ENCODE peak calls at places on chromosomes 6 and 20, in seven cellular contexts. P, U, F, C, Y, K and L are unnamed samples. For H3K27me3, the result is how much of the 10 kb centered on the place peaks cover.

GRCh38 chr6:161303628-161304340 is 29.9 kb upstream of the AGPAT4 start:
- DNase-seq in Y (peak), U (no peak), P (no peak), F (no peak), K (no peak), C (no peak), L (no peak)

GRCh38 chr6:87660226-87660886 is 41.7 kb downstream of the AKIRIN2 start:
- DNase-seq in Y (peak), C (no peak), F (no peak), U (no peak), P (no peak), K (peak), L (no peak)

GRCh38 chr20:50113420-50114224 is 672 bp upstream of the UBE2V1 start:
- DNase-seq in U (no peak), F (no peak), C (no peak), P (no peak), K (no peak), Y (no peak), L (no peak)

GRCh38 chr6:167643223-167643622 is 183.5 kb upstream of the AFDN start:
- DNase-seq in K (no peak), Y (no peak), C (no peak), F (no peak), P (no peak), U (no peak), L (no peak)

GRCh38 chr6:148231572-148231971 is 111.1 kb upstream of the SASH1 start:
- DNase-seq in K (no peak), F (no peak), P (no peak), U (no peak), C (no peak), Y (peak), L (no peak)

GRCh38 chr6:15512126-15512525 is 150.7 kb downstream of the DTNBP1 start:
- DNase-seq in F (no peak), P (no peak), C (peak), Y (no peak), K (no peak), U (no peak), L (peak)

GRCh38 chr6:147078602-147079001 is 125.6 kb upstream of the STXBP5 start:
- DNase-seq in Y (peak), C (no peak), P (no peak), K (no peak), F (no peak), U (no peak), L (no peak)

GRCh38 chr20:56601166-56601565 is 27.9 kb upstream of the TFAP2C start:
- DNase-seq in F (no peak), K (no peak), P (no peak), Y (no peak), C (no peak), U (no peak), L (no peak)

GRCh38 chr20:62395311-62396242 is 8.7 kb downstream of the RPS21 start:
- DNase-seq in K (no peak), F (no peak), Y (no peak), C (no peak), U (no peak), P (no peak), L (no peak)

GRCh38 chr6:139060332-139060731 is 31.8 kb downstream of the ABRACL start:
- DNase-seq in F (no peak), U (no peak), C (no peak), P (no peak), K (no peak), Y (peak), L (no peak)

GRCh38 chr6:157219201-157220200 is 103.8 kb downstream of the TMEM242 start:
- DNase-seq in F (no peak), Y (peak), U (no peak), P (no peak), C (no peak), K (no peak), L (no peak)

GRCh38 chr20:58173091-58173490 is 55.4 kb downstream of the ANKRD60 start:
- DNase-seq in F (no peak), Y (no peak), K (no peak), P (no peak), U (no peak), C (no peak), L (peak)

GRCh38 chr6:119495230-119495683 is 145.7 kb upstream of the MAN1A1 start:
- DNase-seq in P (peak), F (no peak), U (peak), C (peak), K (no peak), Y (no peak), L (peak)

GRCh38 chr20:24989162-24989561 is 3.4 kb downstream of the APMAP start:
- DNase-seq in F (no peak), U (no peak), Y (no peak), P (peak), C (no peak), K (peak), L (no peak)

GRCh38 chr6:80742481-80742880 is 636.0 kb downstream of the BCKDHB start:
- DNase-seq in C (no peak), U (no peak), Y (peak), P (no peak), K (no peak), F (no peak), L (peak)

GRCh38 chr20:5908981-5909380 is 41.4 kb downstream of the TRMT6 start:
- DNase-seq in C (no peak), F (no peak), K (no peak), Y (peak), U (no peak), P (no peak), L (no peak)
- H3K27me3 ChIP-seq in C (under half), F (under half), K (under half), Y (under half), U (under half), P (under half), L (under half)

GRCh38 chr20:40255368-40255767 is 433.7 kb downstream of the MAFB start:
- DNase-seq in K (no peak), F (no peak), U (no peak), P (no peak), Y (no peak), C (no peak), L (no peak)
- TF ChIP-seq CTCF in K (no peak), F (peak), U (no peak), P (no peak), Y (no peak), C (no peak), L (no peak)

DNA sequence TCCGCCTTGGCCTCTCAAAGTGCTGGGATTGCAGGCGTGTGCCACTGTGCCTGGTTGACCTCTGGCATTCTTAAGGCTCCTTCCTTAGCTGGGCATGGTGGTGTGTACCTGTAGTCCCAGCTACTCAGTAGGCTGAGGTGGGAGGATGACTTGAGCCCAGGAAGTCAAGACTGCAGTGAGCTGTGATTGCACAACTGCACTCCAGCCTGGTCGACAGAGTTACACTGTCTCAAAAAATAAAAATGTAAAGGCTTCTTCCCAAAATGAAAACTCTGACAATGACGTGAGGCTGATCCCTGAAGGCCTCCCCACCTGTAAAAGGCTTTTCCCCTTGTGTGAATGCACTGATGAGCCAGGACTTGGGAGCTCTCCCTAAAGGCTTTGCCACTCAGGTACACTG is 62.4 kb downstream of the ZBTB9 start:
- DNase-seq in C (no peak), U (no peak), P (no peak), Y (no peak), K (no peak), F (no peak), L (no peak)
- H3K27me3 ChIP-seq in C (under half), U (under half), P (under half), Y (under half), K (under half), F (under half), L (under half)

GRCh38 chr6:142458857-142459256 is 157.1 kb downstream of the ADGRG6 start:
- DNase-seq in C (no peak), K (no peak), U (no peak), F (no peak), P (no peak), Y (no peak), L (no peak)

GRCh38 chr6:142457638-142458406 is 156.0 kb downstream of the ADGRG6 start:
- DNase-seq in C (no peak), F (no peak), K (no peak), P (no peak), Y (no peak), U (no peak), L (no peak)

GRCh38 chr6:142459267-142459666 is 157.5 kb downstream of the ADGRG6 start:
- DNase-seq in U (no peak), P (no peak), F (no peak), K (no peak), Y (peak), C (no peak), L (no peak)

GRCh38 chr6:142463988-142464387 is 162.2 kb downstream of the ADGRG6 start:
- DNase-seq in C (no peak), Y (no peak), F (no peak), K (no peak), P (no peak), U (no peak), L (no peak)

GRCh38 chr6:142462260-142462659 is 160.5 kb downstream of the ADGRG6 start:
- DNase-seq in U (no peak), P (no peak), K (no peak), Y (no peak), F (no peak), C (peak), L (no peak)
- TF ChIP-seq CTCF in U (no peak), P (no peak), K (no peak), Y (no peak), F (peak), C (peak), L (peak)

DNA sequence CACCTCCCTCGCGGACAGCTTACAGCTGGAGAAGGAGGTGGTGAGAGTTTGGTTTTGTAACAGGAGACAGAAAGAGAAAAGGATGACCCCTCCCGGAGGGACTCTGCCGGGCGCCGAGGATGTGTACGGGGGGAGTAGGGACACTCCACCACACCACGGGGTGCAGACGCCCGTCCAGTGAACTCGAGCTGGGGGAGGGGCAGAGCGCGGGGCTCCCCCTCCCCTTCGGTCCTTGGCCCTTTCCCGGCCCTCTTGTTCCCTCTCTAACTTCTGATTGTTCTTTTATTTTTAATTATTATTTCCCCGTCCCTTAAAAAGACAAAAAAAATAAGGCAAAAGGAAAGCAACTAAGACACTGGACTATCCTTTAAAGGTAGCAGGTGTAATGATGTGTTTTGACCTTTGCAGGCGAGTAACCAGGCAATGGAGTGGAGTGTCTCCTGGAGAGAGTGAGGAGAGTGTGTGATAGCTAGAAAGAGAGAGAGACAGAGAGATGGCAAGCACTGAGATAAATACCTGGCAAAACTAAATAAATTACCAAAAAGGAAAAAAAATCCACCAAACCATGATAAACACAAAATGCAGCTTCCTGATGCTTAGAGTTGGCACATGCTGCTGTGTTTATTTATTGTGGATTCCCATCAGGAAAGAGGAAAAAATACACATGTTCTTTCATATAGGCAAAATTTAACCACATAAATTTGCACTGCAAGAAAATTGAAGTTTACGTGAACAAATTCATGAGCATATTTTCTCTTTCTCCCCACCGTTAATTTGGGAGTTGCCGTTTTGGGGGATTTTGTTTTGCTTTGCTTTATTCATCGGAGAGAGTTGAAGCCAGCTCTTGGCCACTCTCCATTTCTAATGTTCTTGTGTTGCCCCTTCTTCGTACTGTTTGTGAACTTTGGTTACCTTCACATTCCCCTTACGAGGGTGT is 1.9 kb downstream of the POU3F2 start:
- DNase-seq in C (no peak), K (no peak), P (no peak), Y (no peak), U (no peak), F (no peak), L (no peak)
- H3K27me3 ChIP-seq in C (under half), K (half or more), P (under half), Y (half or more), U (half or more), F (half or more), L (half or more)

DNA sequence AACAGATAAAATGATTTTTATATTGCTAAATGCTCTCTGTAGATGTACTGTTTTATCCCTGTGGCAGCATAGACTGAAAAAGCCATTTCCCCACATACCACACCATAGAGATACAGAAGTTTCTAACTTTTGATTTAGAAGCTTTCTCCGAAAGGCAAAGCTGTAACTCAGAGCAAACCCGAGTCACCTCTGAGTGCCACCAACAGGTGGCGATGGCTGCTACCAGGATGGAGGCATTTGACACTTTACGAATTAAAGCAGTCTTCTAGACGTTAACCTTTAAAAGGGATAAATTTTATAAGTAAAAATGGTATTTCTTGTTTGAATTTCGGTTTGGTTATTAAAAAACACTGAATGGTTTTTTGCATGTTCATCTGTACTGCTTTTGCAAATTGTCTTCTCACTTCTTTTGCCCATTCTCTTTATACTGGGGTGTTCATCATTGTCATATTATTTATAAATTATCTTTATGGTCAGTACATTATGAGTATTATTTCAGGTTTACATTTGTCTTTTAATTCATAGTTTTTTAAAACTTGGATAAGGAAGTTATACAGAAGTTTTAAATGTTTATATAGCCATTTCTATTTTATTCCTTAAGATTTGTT is 201.0 kb upstream of the CEP162 start:
- DNase-seq in C (peak), F (peak), U (peak), P (peak), Y (peak), K (peak), L (peak)
- TF ChIP-seq CTCF in C (peak), F (peak), U (peak), P (peak), Y (peak), K (peak), L (peak)

DNA sequence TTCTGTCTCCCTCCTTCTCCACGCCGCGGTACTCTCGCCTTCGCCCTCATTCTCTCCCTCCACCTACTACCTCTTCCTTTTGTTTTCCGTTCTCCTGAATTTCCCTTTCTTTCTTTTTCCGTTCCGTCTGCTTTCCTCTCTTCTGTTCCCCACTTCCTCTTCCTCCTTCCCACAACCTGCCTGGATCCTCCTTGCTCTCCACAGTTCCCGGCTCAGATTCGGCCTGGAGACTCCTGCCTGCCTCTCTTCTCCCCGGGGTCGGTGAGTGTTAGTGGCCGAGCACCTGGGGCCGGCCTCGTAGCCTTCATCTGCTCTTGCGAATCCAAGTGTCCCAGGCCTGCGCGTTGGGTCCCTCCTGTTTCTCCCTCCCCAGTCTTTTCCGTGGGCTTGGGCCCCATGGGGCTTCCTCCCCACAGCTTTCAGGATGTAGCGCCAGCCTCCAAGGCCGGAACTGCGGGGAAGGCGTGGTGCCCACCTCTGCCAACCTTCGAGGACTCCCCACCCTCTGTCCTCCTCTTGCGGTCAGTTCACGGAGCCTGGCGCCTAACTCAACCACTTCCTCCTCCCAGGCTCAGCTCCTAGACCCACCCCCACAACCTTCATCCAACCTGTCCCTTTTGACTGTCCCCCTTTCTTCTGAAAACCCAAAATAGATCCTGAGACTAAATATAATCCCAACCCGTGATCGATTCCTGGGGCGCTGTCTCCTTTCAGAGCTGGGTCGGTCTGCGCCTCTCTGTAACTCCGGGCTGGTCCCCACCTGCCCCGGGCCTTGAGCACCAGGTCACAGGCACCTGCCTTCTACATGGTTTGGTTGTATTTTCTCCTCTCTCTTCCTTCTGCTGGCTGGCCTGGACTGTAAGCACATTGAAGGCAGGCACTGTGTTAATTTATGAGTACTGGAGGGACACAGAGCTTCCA is 6.8 kb downstream of the NRN1 start:
- DNase-seq in U (no peak), C (no peak), P (no peak), K (no peak), F (no peak), Y (no peak), L (no peak)
- H3K27me3 ChIP-seq in U (half or more), C (under half), P (half or more), K (half or more), F (under half), Y (half or more), L (half or more)

GRCh38 chr6:33576668-33577067 is 3.4 kb downstream of the BAK1 start:
- DNase-seq in C (no peak), P (no peak), Y (no peak), K (no peak), F (no peak), U (no peak), L (no peak)
- TF ChIP-seq CTCF in C (no peak), P (no peak), Y (no peak), K (no peak), F (no peak), U (no peak), L (no peak)

GRCh38 chr6:98824907-98825601 is 9.3 kb upstream of the POU3F2 start:
- DNase-seq in K (no peak), P (no peak), U (no peak), C (no peak), F (no peak), Y (no peak), L (no peak)

GRCh38 chr6:98823428-98823827 is 10.9 kb upstream of the POU3F2 start:
- DNase-seq in P (no peak), U (no peak), C (no peak), Y (no peak), K (no peak), F (no peak), L (no peak)

GRCh38 chr6:98823845-98824162 is 10.6 kb upstream of the POU3F2 start:
- DNase-seq in P (no peak), C (no peak), U (no peak), F (no peak), Y (no peak), K (no peak), L (no peak)

GRCh38 chr6:98825602-98826230 is 8.7 kb upstream of the POU3F2 start:
- DNase-seq in C (no peak), P (no peak), K (no peak), U (no peak), Y (no peak), F (no peak), L (no peak)

DNA sequence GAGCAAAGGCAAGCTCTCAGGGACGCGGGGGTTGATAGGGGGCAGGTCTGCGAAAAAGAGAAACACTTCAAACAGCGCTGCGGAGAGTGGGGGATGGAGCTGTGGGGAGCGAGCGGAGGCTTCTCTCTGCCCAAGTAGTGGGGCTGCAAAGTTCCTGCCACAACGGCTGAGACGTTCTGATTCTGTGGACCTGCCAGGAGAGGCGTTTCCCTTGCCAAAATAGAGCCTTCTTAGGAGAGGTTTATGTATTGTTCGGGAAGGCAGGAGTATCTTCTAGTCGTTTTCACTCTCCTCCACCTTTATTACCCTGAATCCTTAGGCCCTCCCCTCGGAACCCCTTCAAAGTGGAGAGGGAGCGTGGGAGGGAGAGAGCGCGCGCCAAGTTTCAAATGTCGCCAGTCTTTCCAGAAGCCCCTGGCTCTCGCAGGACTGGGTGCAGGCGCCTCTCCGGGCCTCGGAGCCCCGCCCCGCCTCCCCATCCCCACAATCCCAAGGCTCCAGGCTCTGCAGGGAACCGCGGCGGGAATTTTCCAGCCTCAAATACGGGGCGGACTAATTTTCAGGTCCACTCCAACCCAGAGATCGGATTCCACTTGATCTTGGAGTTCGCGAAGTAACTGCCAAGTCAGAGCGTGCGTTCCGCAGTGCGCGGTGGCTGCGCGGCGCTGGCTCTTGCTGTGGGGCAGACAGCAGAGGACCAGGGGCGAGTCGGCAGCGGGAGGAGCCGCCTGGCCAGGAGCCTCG is 10.0 kb upstream of the POU3F2 start:
- DNase-seq in F (no peak), P (no peak), K (no peak), U (no peak), C (peak), Y (peak), L (no peak)
- H3K27me3 ChIP-seq in F (under half), P (under half), K (half or more), U (half or more), C (half or more), Y (half or more), L (half or more)